ENCODE peak calls at places on chromosomes 16 and 17, in nine cellular contexts. Y, O, J, V, D, E, T, K and A are unnamed samples.

GRCh38 chr17:40399185-40399584 is 18.5 kb downstream of the TOP2A start:
- DNase-seq in Y (peak; percentile 74), O (peak; percentile 78), J (no peak), V (peak; percentile 67), D (no peak), E (no peak), T (no peak), K (no peak), A (no peak)

GRCh38 chr17:3667366-3668278 is 756 bp downstream of the TAX1BP3 start:
- DNase-seq in Y (peak; percentile 93), O (peak; percentile 95), J (peak; percentile 92), V (peak; percentile 74), D (no peak), E (peak; percentile 12), T (peak; percentile 82), K (peak; percentile 93), A (peak; percentile 94)

GRCh38 chr17:56777859-56778258 is 55.9 kb downstream of the C17orf67 start:
- DNase-seq in Y (peak; percentile 51), O (peak; percentile 85), J (no peak), V (no peak), D (no peak), E (no peak), T (no peak), K (no peak), A (peak; percentile 32)

GRCh38 chr17:62741290-62741689 is 66.8 kb downstream of the MARCHF10 start:
- DNase-seq in Y (no peak), O (no peak), J (no peak), V (no peak), D (no peak), E (no peak), T (no peak), K (no peak), A (no peak)

GRCh38 chr17:77316191-77316641 is 175.4 kb downstream of the SEC14L1 start:
- DNase-seq in Y (peak; percentile 62), O (peak; percentile 76), J (no peak), V (no peak), D (no peak), E (no peak), T (no peak), K (no peak), A (peak; percentile 52)

GRCh38 chr16:71288890-71289731 is at the start of gene CMTR2:
- DNase-seq in Y (peak; percentile 96), O (peak; percentile 97), J (peak; percentile 94), V (peak; percentile 89), D (peak; percentile 96), E (peak; percentile 84), T (peak; percentile 95), K (peak; percentile 93), A (peak; percentile 97)

GRCh38 chr17:80724723-80725388 is 180.2 kb downstream of the RPTOR start:
- DNase-seq in Y (peak; percentile 17), O (peak; percentile 86), J (no peak), V (peak; percentile 14), D (no peak), E (no peak), T (no peak), K (no peak), A (no peak)

GRCh38 chr16:87056083-87056482 is 261.1 kb downstream of the C16orf95 start:
- DNase-seq in Y (peak; percentile 48), O (peak; percentile 38), J (no peak), V (no peak), D (no peak), E (no peak), T (no peak), K (no peak), A (no peak)